ENCODE peak calls at places on chromosomes 1 and 21, in four cellular contexts. One of them, this sample, is unnamed.
A peak's percentile ranks its signal among the peaks of the same experiment; 100 is the strongest.

GRCh38 chr21:35237287-35237686 is 188.2 kb upstream of the RUNX1 start:
- DNase-seq in stimulated activated CD8-positive, alpha-beta memory T cell treated with anti-CD3 and anti-CD28 coated beads, Interleukin-15, amount 100 ng/mL, for 4 hours: no peak
- DNase-seq in RCC 7860: no peak
- DNase-seq in cardiac muscle cell: no peak
- DNase-seq in this sample: no peak

GRCh38 chr1:3012511-3013291 is 8.6 kb upstream of the ACTRT2 start:
- DNase-seq in stimulated activated CD8-positive, alpha-beta memory T cell treated with anti-CD3 and anti-CD28 coated beads, Interleukin-15, amount 100 ng/mL, for 4 hours: no peak
- DNase-seq in RCC 7860: no peak
- DNase-seq in cardiac muscle cell: no peak
- DNase-seq in this sample: no peak

GRCh38 chr1:223840254-223840653 is 5.5 kb downstream of the TP53BP2 start:
- DNase-seq in RCC 7860: no peak
- DNase-seq in stimulated activated CD8-positive, alpha-beta memory T cell treated with anti-CD3 and anti-CD28 coated beads, Interleukin-15, amount 100 ng/mL, for 4 hours: no peak
- DNase-seq in cardiac muscle cell: no peak
- DNase-seq in this sample: no peak

GRCh38 chr1:160148121-160148520 is 3.3 kb upstream of the ATP1A4 start:
- DNase-seq in RCC 7860: no peak
- DNase-seq in cardiac muscle cell: no peak
- DNase-seq in stimulated activated CD8-positive, alpha-beta memory T cell treated with anti-CD3 and anti-CD28 coated beads, Interleukin-15, amount 100 ng/mL, for 4 hours: no peak
- DNase-seq in this sample: no peak

GRCh38 chr1:46062651-46063319 is 69.6 kb downstream of the PIK3R3 start:
- DNase-seq in cardiac muscle cell: no peak
- DNase-seq in RCC 7860: peak; percentile 22
- DNase-seq in stimulated activated CD8-positive, alpha-beta memory T cell treated with anti-CD3 and anti-CD28 coated beads, Interleukin-15, amount 100 ng/mL, for 4 hours: no peak
- DNase-seq in this sample: no peak

GRCh38 chr21:45599146-45599581 is 44.4 kb upstream of the PCBP3 start:
- DNase-seq in stimulated activated CD8-positive, alpha-beta memory T cell treated with anti-CD3 and anti-CD28 coated beads, Interleukin-15, amount 100 ng/mL, for 4 hours: no peak
- DNase-seq in RCC 7860: no peak
- DNase-seq in cardiac muscle cell: no peak
- DNase-seq in this sample: no peak

GRCh38 chr1:187491082-187491720 is 662.5 kb downstream of the PLA2G4A start:
- DNase-seq in cardiac muscle cell: no peak
- DNase-seq in stimulated activated CD8-positive, alpha-beta memory T cell treated with anti-CD3 and anti-CD28 coated beads, Interleukin-15, amount 100 ng/mL, for 4 hours: no peak
- DNase-seq in RCC 7860: peak; percentile 39
- DNase-seq in this sample: no peak

GRCh38 chr1:163035791-163036249 is 33.3 kb upstream of the RGS4 start:
- DNase-seq in cardiac muscle cell: no peak
- DNase-seq in RCC 7860: peak; percentile 99
- DNase-seq in stimulated activated CD8-positive, alpha-beta memory T cell treated with anti-CD3 and anti-CD28 coated beads, Interleukin-15, amount 100 ng/mL, for 4 hours: no peak
- DNase-seq in this sample: no peak

GRCh38 chr1:22689505-22689904 is 21.1 kb upstream of the EPHB2 start:
- DNase-seq in stimulated activated CD8-positive, alpha-beta memory T cell treated with anti-CD3 and anti-CD28 coated beads, Interleukin-15, amount 100 ng/mL, for 4 hours: no peak
- DNase-seq in cardiac muscle cell: no peak
- DNase-seq in RCC 7860: peak; percentile 99
- DNase-seq in this sample: no peak

GRCh38 chr1:159040206-159040605 is 30.5 kb downstream of the IFI16 start:
- DNase-seq in stimulated activated CD8-positive, alpha-beta memory T cell treated with anti-CD3 and anti-CD28 coated beads, Interleukin-15, amount 100 ng/mL, for 4 hours: no peak
- DNase-seq in RCC 7860: no peak
- DNase-seq in cardiac muscle cell: no peak
- DNase-seq in this sample: no peak

GRCh38 chr1:244970661-244971523 is 106.5 kb upstream of the HNRNPU start:
- DNase-seq in stimulated activated CD8-positive, alpha-beta memory T cell treated with anti-CD3 and anti-CD28 coated beads, Interleukin-15, amount 100 ng/mL, for 4 hours: peak; percentile 88
- DNase-seq in cardiac muscle cell: peak; percentile 94
- DNase-seq in RCC 7860: peak; percentile 85
- DNase-seq in this sample: peak; percentile 43

GRCh38 chr1:25820247-25821111 is 725 bp downstream of the MTFR1L start:
- DNase-seq in stimulated activated CD8-positive, alpha-beta memory T cell treated with anti-CD3 and anti-CD28 coated beads, Interleukin-15, amount 100 ng/mL, for 4 hours: no peak
- DNase-seq in cardiac muscle cell: peak; percentile 71
- DNase-seq in RCC 7860: peak; percentile 54
- DNase-seq in this sample: no peak

GRCh38 chr1:68231627-68232303 is 558 bp downstream of the WLS start:
- DNase-seq in cardiac muscle cell: peak; percentile 67
- DNase-seq in stimulated activated CD8-positive, alpha-beta memory T cell treated with anti-CD3 and anti-CD28 coated beads, Interleukin-15, amount 100 ng/mL, for 4 hours: no peak
- DNase-seq in RCC 7860: no peak
- DNase-seq in this sample: no peak

GRCh38 chr1:23524163-23524562 is 6.9 kb downstream of the E2F2 start:
- DNase-seq in cardiac muscle cell: no peak
- DNase-seq in RCC 7860: no peak
- DNase-seq in stimulated activated CD8-positive, alpha-beta memory T cell treated with anti-CD3 and anti-CD28 coated beads, Interleukin-15, amount 100 ng/mL, for 4 hours: no peak
- DNase-seq in this sample: no peak

GRCh38 chr21:36699546-36700294 is 805 bp downstream of the SIM2 start:
- DNase-seq in stimulated activated CD8-positive, alpha-beta memory T cell treated with anti-CD3 and anti-CD28 coated beads, Interleukin-15, amount 100 ng/mL, for 4 hours: no peak
- DNase-seq in RCC 7860: no peak
- DNase-seq in cardiac muscle cell: no peak
- DNase-seq in this sample: no peak

GRCh38 chr1:18279713-18280074 is 172.1 kb downstream of the IGSF21 start:
- DNase-seq in RCC 7860: no peak
- DNase-seq in cardiac muscle cell: no peak
- DNase-seq in stimulated activated CD8-positive, alpha-beta memory T cell treated with anti-CD3 and anti-CD28 coated beads, Interleukin-15, amount 100 ng/mL, for 4 hours: no peak
- DNase-seq in this sample: no peak

GRCh38 chr1:31714442-31715096 is 10.8 kb upstream of the COL16A1 start:
- DNase-seq in RCC 7860: no peak
- DNase-seq in stimulated activated CD8-positive, alpha-beta memory T cell treated with anti-CD3 and anti-CD28 coated beads, Interleukin-15, amount 100 ng/mL, for 4 hours: no peak
- DNase-seq in cardiac muscle cell: peak; percentile 81
- DNase-seq in this sample: no peak

GRCh38 chr1:5847013-5847654 is 145.1 kb downstream of the NPHP4 start:
- DNase-seq in cardiac muscle cell: peak; percentile 87
- DNase-seq in RCC 7860: no peak
- DNase-seq in stimulated activated CD8-positive, alpha-beta memory T cell treated with anti-CD3 and anti-CD28 coated beads, Interleukin-15, amount 100 ng/mL, for 4 hours: no peak
- DNase-seq in this sample: no peak

GRCh38 chr21:14382486-14382834 is 486 bp downstream of the HSPA13 start:
- DNase-seq in cardiac muscle cell: no peak
- DNase-seq in stimulated activated CD8-positive, alpha-beta memory T cell treated with anti-CD3 and anti-CD28 coated beads, Interleukin-15, amount 100 ng/mL, for 4 hours: no peak
- DNase-seq in RCC 7860: no peak
- DNase-seq in this sample: no peak

GRCh38 chr21:26130249-26130896 is 40.2 kb downstream of the APP start:
- DNase-seq in stimulated activated CD8-positive, alpha-beta memory T cell treated with anti-CD3 and anti-CD28 coated beads, Interleukin-15, amount 100 ng/mL, for 4 hours: no peak
- DNase-seq in RCC 7860: no peak
- DNase-seq in cardiac muscle cell: no peak
- DNase-seq in this sample: no peak

GRCh38 chr1:242871631-242872030 is 347.1 kb upstream of the PLD5 start:
- DNase-seq in stimulated activated CD8-positive, alpha-beta memory T cell treated with anti-CD3 and anti-CD28 coated beads, Interleukin-15, amount 100 ng/mL, for 4 hours: no peak
- DNase-seq in cardiac muscle cell: no peak
- DNase-seq in RCC 7860: no peak
- DNase-seq in this sample: no peak

GRCh38 chr1:100631015-100631521 is 88.5 kb upstream of the VCAM1 start:
- DNase-seq in RCC 7860: peak; percentile 100
- DNase-seq in cardiac muscle cell: no peak
- DNase-seq in stimulated activated CD8-positive, alpha-beta memory T cell treated with anti-CD3 and anti-CD28 coated beads, Interleukin-15, amount 100 ng/mL, for 4 hours: no peak
- DNase-seq in this sample: no peak

GRCh38 chr1:65156910-65157545 is 9.0 kb downstream of the AK4 start:
- DNase-seq in stimulated activated CD8-positive, alpha-beta memory T cell treated with anti-CD3 and anti-CD28 coated beads, Interleukin-15, amount 100 ng/mL, for 4 hours: no peak
- DNase-seq in RCC 7860: no peak
- DNase-seq in cardiac muscle cell: no peak
- DNase-seq in this sample: no peak

GRCh38 chr1:202068596-202068995 is 54.1 kb upstream of the GPR37L1 start:
- DNase-seq in stimulated activated CD8-positive, alpha-beta memory T cell treated with anti-CD3 and anti-CD28 coated beads, Interleukin-15, amount 100 ng/mL, for 4 hours: no peak
- DNase-seq in cardiac muscle cell: no peak
- DNase-seq in RCC 7860: no peak
- DNase-seq in this sample: no peak

GRCh38 chr1:240136402-240136801 is 44.7 kb downstream of the FMN2 start:
- DNase-seq in cardiac muscle cell: no peak
- DNase-seq in stimulated activated CD8-positive, alpha-beta memory T cell treated with anti-CD3 and anti-CD28 coated beads, Interleukin-15, amount 100 ng/mL, for 4 hours: no peak
- DNase-seq in RCC 7860: no peak
- DNase-seq in this sample: no peak

GRCh38 chr1:172172267-172172880 is 248.1 kb upstream of the C1orf105 start:
- DNase-seq in cardiac muscle cell: no peak
- DNase-seq in RCC 7860: no peak
- DNase-seq in stimulated activated CD8-positive, alpha-beta memory T cell treated with anti-CD3 and anti-CD28 coated beads, Interleukin-15, amount 100 ng/mL, for 4 hours: no peak
- DNase-seq in this sample: no peak

GRCh38 chr1:159473335-159473734 is 33.8 kb downstream of the OR10J1 start:
- DNase-seq in RCC 7860: no peak
- DNase-seq in cardiac muscle cell: no peak
- DNase-seq in stimulated activated CD8-positive, alpha-beta memory T cell treated with anti-CD3 and anti-CD28 coated beads, Interleukin-15, amount 100 ng/mL, for 4 hours: no peak
- DNase-seq in this sample: no peak

GRCh38 chr21:45109831-45110492 is 35.6 kb downstream of the ADARB1 start:
- DNase-seq in cardiac muscle cell: peak; percentile 45
- DNase-seq in stimulated activated CD8-positive, alpha-beta memory T cell treated with anti-CD3 and anti-CD28 coated beads, Interleukin-15, amount 100 ng/mL, for 4 hours: no peak
- DNase-seq in RCC 7860: peak; percentile 64
- DNase-seq in this sample: no peak

GRCh38 chr1:233094691-233095090 is 144.3 kb downstream of the NTPCR start:
- DNase-seq in RCC 7860: no peak
- DNase-seq in stimulated activated CD8-positive, alpha-beta memory T cell treated with anti-CD3 and anti-CD28 coated beads, Interleukin-15, amount 100 ng/mL, for 4 hours: no peak
- DNase-seq in cardiac muscle cell: no peak
- DNase-seq in this sample: no peak

GRCh38 chr1:237470712-237471310 is 419.9 kb downstream of the ZP4 start:
- DNase-seq in stimulated activated CD8-positive, alpha-beta memory T cell treated with anti-CD3 and anti-CD28 coated beads, Interleukin-15, amount 100 ng/mL, for 4 hours: no peak
- DNase-seq in RCC 7860: peak; percentile 18
- DNase-seq in cardiac muscle cell: peak; percentile 5
- DNase-seq in this sample: no peak

This sample was measured in cortex of kidney.